ENCODE peak calls at places on chromosome 5, in seven cellular contexts. U, D, W, N, A, C and V are unnamed samples.

GRCh38 chr5:72387985-72388384 is 67.8 kb downstream of the PTCD2 start:
- DNase-seq in D (peak), W (no peak), C (no peak), N (no peak), U (no peak), A (no peak), V (no peak)

GRCh38 chr5:150219142-150219541 is 29.3 kb downstream of the SLC6A7 start:
- DNase-seq in C (no peak), N (no peak), A (no peak), U (no peak), W (peak), D (no peak), V (no peak)

GRCh38 chr5:107067391-107067790 is 603.3 kb downstream of the EFNA5 start:
- DNase-seq in N (no peak), C (no peak), W (peak), D (no peak), U (no peak), A (no peak), V (no peak)

GRCh38 chr5:176178789-176179188 is 59.4 kb upstream of the SIMC1 start:
- DNase-seq in C (no peak), U (no peak), A (no peak), D (no peak), W (no peak), N (no peak), V (no peak)

GRCh38 chr5:134149571-134150303 is 27.0 kb downstream of the SKP1 start:
- DNase-seq in U (no peak), C (no peak), A (no peak), N (no peak), D (peak), W (no peak), V (no peak)

GRCh38 chr5:169302491-169303118 is 1.7 kb upstream of the SLIT3 start:
- DNase-seq in U (peak), C (no peak), W (peak), A (peak), D (peak), N (peak), V (peak)

GRCh38 chr5:154117050-154117449 is 73.5 kb upstream of the GALNT10 start:
- DNase-seq in N (no peak), U (no peak), A (no peak), C (no peak), D (no peak), W (no peak), V (no peak)

GRCh38 chr5:112883192-112883591 is 22.1 kb downstream of the SRP19 start:
- DNase-seq in D (peak), U (no peak), N (no peak), A (no peak), W (no peak), C (no peak), V (no peak)

GRCh38 chr5:13540154-13540815 is 404.2 kb downstream of the DNAH5 start:
- DNase-seq in U (no peak), W (peak), A (no peak), D (no peak), N (no peak), C (no peak), V (no peak)

GRCh38 chr5:124114911-124115310 is 602.9 kb downstream of the CSNK1G3 start:
- DNase-seq in W (no peak), N (no peak), D (no peak), C (no peak), U (no peak), A (no peak), V (no peak)